ENCODE peak calls at places on chromosomes 13 and 19, in five cellular contexts. K is IMR-90, Y is neuronal stem cell, X is mesenchymal stem cell, B is mesendoderm. I is an unnamed sample. For H3K4me1, the result is how much of the 10 kb centered on the place peaks cover.

GRCh38 chr19:33393286-33394005 is 19.9 kb downstream of the CEBPG start:
- DNase-seq in K (no peak), Y (no peak), X (no peak), B (no peak), I (no peak)

GRCh38 chr13:80469841-80470378 is 129.0 kb upstream of the SPRY2 start:
- DNase-seq in K (peak), Y (no peak), X (peak), B (no peak), I (no peak)

GRCh38 chr13:35675651-35676050 is 199.2 kb upstream of the MAB21L1 start:
- DNase-seq in K (no peak), Y (no peak), X (no peak), B (no peak), I (no peak)

GRCh38 chr19:33438987-33439781 is 65.7 kb downstream of the CEBPG start:
- DNase-seq in K (no peak), Y (no peak), X (no peak), B (no peak), I (no peak)

GRCh38 chr19:22619371-22619770 is 14.8 kb upstream of the ZNF492 start:
- DNase-seq in K (no peak), Y (no peak), X (no peak), B (no peak), I (no peak)

GRCh38 chr13:93847162-93847561 is 620.6 kb downstream of the GPC6 start:
- DNase-seq in K (peak), Y (no peak), X (peak), B (no peak), I (no peak)

GRCh38 chr13:50357586-50358118 is 342.4 kb downstream of the KCNRG start:
- DNase-seq in K (peak), Y (no peak), X (peak), B (no peak), I (no peak)

GRCh38 chr13:98822238-98822606 is 69.8 kb upstream of the SLC15A1 start:
- DNase-seq in K (peak), Y (no peak), X (peak), B (no peak), I (no peak)

GRCh38 chr13:85286081-85286480 is 513.1 kb downstream of the SLITRK6 start:
- DNase-seq in K (peak), Y (no peak), X (no peak), B (no peak), I (no peak)

GRCh38 chr19:43735957-43736356 is 18.8 kb downstream of the SMG9 start:
- DNase-seq in K (peak), Y (no peak), X (peak), B (peak), I (no peak)

GRCh38 chr19:50797429-50798115 is 7.4 kb downstream of the ACP4 start:
- DNase-seq in K (no peak), Y (no peak), X (no peak), B (no peak), I (no peak)

GRCh38 chr19:3397266-3398022 is 31.1 kb downstream of the NFIC start:
- DNase-seq in K (no peak), Y (no peak), X (peak), B (no peak), I (peak)

GRCh38 chr19:46466536-46467199 is 4.7 kb downstream of the PNMA8A start:
- DNase-seq in K (peak), Y (no peak), X (peak), B (no peak), I (no peak)

GRCh38 chr13:114225610-114226009 is 9.1 kb upstream of the CDC16 start:
- DNase-seq in K (no peak), Y (no peak), X (no peak), B (no peak), I (no peak)
- H2BK15ac ChIP-seq in K (peak), Y (no peak), X (no peak), B (no peak), I (no peak)

DNA sequence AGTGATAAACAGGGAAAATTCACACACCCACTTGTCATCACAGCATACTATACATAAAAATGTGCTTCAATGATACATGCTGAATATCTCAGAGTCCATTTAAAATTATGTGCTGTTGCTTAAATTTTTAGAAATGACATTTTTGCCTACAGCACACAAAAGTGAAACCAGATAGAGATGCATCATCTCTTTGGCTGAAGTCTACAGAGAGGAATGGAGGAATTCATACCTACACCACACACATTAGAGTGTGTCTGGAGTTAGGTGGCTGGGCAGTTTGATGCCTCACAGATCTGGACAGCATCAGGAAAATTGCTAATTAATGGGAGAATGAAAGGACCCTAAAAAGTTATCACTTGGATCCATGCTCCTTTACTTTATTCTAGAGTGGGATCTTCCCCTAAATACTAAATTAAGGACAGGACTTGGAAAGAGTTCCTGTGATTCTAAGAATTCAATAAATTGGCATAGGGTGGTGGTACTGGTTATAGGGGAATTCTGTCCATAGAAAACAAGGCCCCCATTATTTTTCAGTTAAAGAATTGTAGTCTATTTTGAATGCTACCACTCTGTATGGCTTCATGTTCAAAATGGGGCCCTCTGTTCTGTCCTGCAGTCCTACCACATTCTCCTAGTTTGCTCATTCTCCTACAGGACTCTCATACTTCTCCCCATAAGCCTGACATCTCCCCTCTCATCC is 41.3 kb downstream of the RCBTB2 start:
- DNase-seq in K (peak), Y (no peak), X (no peak), B (no peak), I (no peak)
- H3K4me1 ChIP-seq in K (under half), Y (under half), X (under half), B (under half), I (under half)

GRCh38 chr19:29309637-29310036 is 96.7 kb upstream of the UQCRFS1 start:
- DNase-seq in K (no peak), Y (no peak), X (no peak), B (no peak), I (no peak)
- H2BK15ac ChIP-seq in K (no peak), Y (no peak), X (no peak), B (no peak), I (no peak)

GRCh38 chr13:46663644-46664043 is 110.7 kb downstream of the LRCH1 start:
- DNase-seq in K (no peak), Y (no peak), X (peak), B (no peak), I (no peak)
- H3K4me1 ChIP-seq in K (under half), Y (under half), X (under half), B (under half), I (under half)

GRCh38 chr19:18432275-18433038 is 5.5 kb downstream of the ISYNA1 start:
- DNase-seq in K (no peak), Y (no peak), X (peak), B (no peak), I (no peak)
- H2BK15ac ChIP-seq in K (no peak), Y (peak), X (peak), B (no peak), I (no peak)

DNA sequence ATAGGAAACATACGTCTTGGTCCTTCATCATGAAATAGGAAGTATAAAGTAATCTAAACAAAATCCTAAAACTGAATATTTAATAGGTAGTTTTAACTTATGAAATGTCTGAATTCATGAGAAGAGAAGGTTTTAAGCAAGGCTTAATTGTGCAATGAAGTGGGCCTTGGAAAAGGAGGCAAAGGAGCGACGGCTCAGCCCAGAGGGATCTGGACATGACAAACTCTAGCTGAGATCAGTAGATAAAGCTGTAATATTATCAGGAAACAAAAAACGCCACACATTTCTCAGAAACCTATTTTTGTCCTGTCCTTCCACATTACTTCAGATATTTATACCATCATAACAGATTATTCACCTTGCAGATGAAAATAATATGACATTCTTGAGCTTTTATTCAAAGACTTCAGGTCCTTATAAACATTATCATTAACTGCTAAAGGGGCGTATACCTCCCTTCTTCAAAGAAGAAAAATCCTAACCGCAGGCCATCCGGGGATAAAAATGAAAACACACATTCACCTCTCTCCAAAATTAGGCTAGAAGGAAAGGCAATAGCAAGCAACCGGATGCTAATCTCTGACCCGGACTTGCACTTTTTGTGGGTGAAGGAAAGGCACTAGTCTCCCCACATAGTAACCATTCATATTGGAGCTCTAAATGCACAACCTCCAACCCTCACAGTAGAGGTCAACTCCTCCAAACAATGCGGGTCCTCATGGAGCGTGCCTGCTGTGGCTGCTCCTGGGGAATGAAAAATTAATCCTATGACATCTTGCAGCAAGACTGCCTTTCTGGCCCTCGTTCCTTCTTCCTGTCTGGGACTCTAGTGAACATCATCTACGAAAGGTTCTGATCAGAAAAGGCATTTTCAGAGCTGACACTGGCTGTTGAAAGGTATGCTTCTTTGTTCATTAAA is 108.8 kb downstream of the TBC1D4 start:
- DNase-seq in K (no peak), Y (no peak), X (no peak), B (no peak), I (no peak)
- H3K4me1 ChIP-seq in K (under half), Y (under half), X (under half), B (under half), I (under half)

I was measured in H9.